ENCODE peak calls at places on chromosomes 13 and 19, in seven cellular contexts. T is HCT116, B is SK-N-SH, R is K562, M is H1, J is HepG2, H is GM12878. W is an unnamed sample.

GRCh38 chr19:56639217-56639616 is 3.7 kb upstream of the SMIM17 start:
- DNase-seq in B (no peak), J (no peak), R (no peak), H (no peak), M (no peak), T (no peak), W (peak)

GRCh38 chr13:29472317-29472961 is 123.0 kb downstream of the SLC7A1 start:
- DNase-seq in H (no peak), R (peak), T (peak), M (peak), B (peak), J (peak), W (peak)

GRCh38 chr13:24270639-24271131 is 38.7 kb upstream of the C1QTNF9 start:
- DNase-seq in H (peak), T (no peak), B (peak), J (peak), M (no peak), R (no peak), W (no peak)

GRCh38 chr13:42151781-42152180 is 103.3 kb downstream of the DGKH start:
- DNase-seq in B (no peak), H (no peak), R (no peak), T (no peak), M (no peak), J (no peak), W (no peak)

GRCh38 chr13:103288114-103288513 is 221.9 kb upstream of the SLC10A2 start:
- DNase-seq in J (no peak), T (no peak), B (no peak), M (no peak), H (no peak), R (no peak), W (no peak)

GRCh38 chr19:5369962-5370367 is 29.4 kb upstream of the PTPRS start:
- DNase-seq in H (no peak), T (no peak), R (peak), M (peak), J (peak), B (peak), W (no peak)

GRCh38 chr13:41668130-41668757 is 210.9 kb downstream of the RGCC start:
- DNase-seq in B (peak), J (peak), M (no peak), R (peak), T (peak), H (peak), W (peak)

GRCh38 chr19:48638831-48639381 is 1.7 kb upstream of the DBP start:
- DNase-seq in R (peak), H (no peak), B (peak), J (no peak), T (no peak), M (peak), W (no peak)

GRCh38 chr19:11693505-11694499 is 44.9 kb downstream of the ZNF823 start:
- DNase-seq in J (peak), T (peak), H (no peak), B (peak), M (peak), R (no peak), W (peak)

GRCh38 chr13:36329355-36329754 is 16.8 kb downstream of the SPART start:
- DNase-seq in R (no peak), T (no peak), M (no peak), B (no peak), H (no peak), J (no peak), W (no peak)

GRCh38 chr13:50678464-50679162 is 164.9 kb downstream of the DLEU7 start:
- DNase-seq in T (peak), H (no peak), J (no peak), M (no peak), R (no peak), B (no peak), W (no peak)

GRCh38 chr19:37304190-37304883 is 66.6 kb upstream of the ZNF527 start:
- DNase-seq in M (no peak), H (no peak), R (peak), J (no peak), T (no peak), B (peak), W (no peak)

GRCh38 chr13:27919299-27919933 is 384 bp upstream of the PDX1 start:
- DNase-seq in H (no peak), T (peak), B (no peak), R (peak), J (peak), M (no peak), W (no peak)

GRCh38 chr13:44463759-44464158 is 90.1 kb downstream of the SERP2 start:
- DNase-seq in T (no peak), M (no peak), B (no peak), R (no peak), J (no peak), H (no peak), W (no peak)

GRCh38 chr19:42068756-42069571 is 1.0 kb downstream of the GRIK5 start:
- DNase-seq in M (peak), B (peak), H (no peak), T (no peak), J (no peak), R (no peak), W (no peak)

GRCh38 chr19:42067315-42067888 is 2.6 kb downstream of the GRIK5 start:
- DNase-seq in B (no peak), H (no peak), M (no peak), T (no peak), R (no peak), J (no peak), W (no peak)

GRCh38 chr19:42068361-42068755 is 1.6 kb downstream of the GRIK5 start:
- DNase-seq in T (no peak), R (no peak), B (no peak), H (no peak), M (no peak), J (no peak), W (no peak)

GRCh38 chr19:42071247-42071646 is 1.2 kb upstream of the GRIK5 start:
- DNase-seq in M (no peak), B (no peak), J (no peak), T (no peak), R (no peak), H (no peak), W (no peak)

DNA sequence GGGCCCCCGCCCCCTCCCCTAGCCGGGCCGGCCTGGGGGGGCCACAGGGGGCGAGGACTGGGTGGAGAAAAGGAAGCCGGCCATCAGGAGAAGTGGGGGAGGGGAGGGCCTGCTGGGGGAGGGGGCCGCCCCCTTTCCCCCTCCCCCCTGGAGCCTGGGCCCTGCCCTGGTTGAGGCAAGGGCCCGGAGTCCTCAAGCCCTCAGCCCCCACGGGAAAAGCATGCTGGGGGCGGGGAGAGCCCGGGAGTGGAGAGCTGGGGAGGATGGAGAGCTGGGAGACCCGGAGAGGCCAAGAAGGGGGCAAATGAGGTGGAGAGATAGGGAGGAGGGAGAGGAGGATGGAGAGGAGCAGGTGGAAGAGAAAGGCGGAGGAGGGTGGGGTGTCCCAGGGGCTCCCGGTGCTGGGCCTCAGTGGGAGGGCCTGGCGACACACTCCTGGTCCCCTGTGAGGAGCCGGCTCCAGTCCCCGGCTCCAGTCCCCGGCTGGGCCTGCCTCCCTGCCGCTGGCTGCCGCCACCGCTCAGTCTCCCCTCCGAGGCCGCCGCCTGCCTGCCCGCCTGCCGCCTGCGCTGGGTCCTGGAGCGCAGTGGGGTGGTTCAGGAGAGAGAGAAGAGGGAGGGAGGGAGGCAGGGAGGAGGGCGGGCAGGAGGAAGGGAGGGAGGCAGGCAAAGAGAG is at the start of gene GRIK5:
- DNase-seq in J (no peak), R (no peak), T (no peak), M (peak), H (no peak), B (peak), W (no peak)
- TF ChIP-seq YY1 in J (no peak), R (no peak), T (no peak), M (no peak), H (no peak), B (no peak), W (no peak)

GRCh38 chr13:46389457-46389856 is 2.4 kb upstream of the RUBCNL start:
- DNase-seq in R (no peak), T (no peak), M (no peak), J (no peak), H (no peak), B (no peak), W (no peak)
- TF ChIP-seq YY1 in R (no peak), T (no peak), M (no peak), J (no peak), H (no peak), B (no peak), W (no peak)

GRCh38 chr13:73167046-73167820 is 108.4 kb downstream of the KLF5 start:
- DNase-seq in M (no peak), B (no peak), R (no peak), J (no peak), T (no peak), H (no peak), W (no peak)
- TF ChIP-seq YY1 in M (no peak), B (no peak), R (no peak), J (no peak), T (no peak), H (no peak), W (no peak)

GRCh38 chr19:40603719-40604646 is 2.8 kb downstream of the LTBP4 start:
- DNase-seq in B (peak), T (peak), H (peak), M (peak), R (peak), J (peak), W (peak)

GRCh38 chr19:40604647-40605200 is 3.6 kb downstream of the LTBP4 start:
- DNase-seq in T (no peak), H (no peak), R (peak), M (no peak), B (no peak), J (no peak), W (no peak)

GRCh38 chr19:40605201-40605971 is 4.2 kb downstream of the LTBP4 start:
- DNase-seq in T (peak), R (peak), B (peak), M (peak), J (peak), H (peak), W (no peak)

GRCh38 chr19:40601061-40601973 is at the start of gene LTBP4:
- DNase-seq in B (peak), T (no peak), H (no peak), R (peak), J (no peak), M (no peak), W (no peak)

GRCh38 chr19:40603071-40603718 is 2.0 kb downstream of the LTBP4 start:
- DNase-seq in T (no peak), J (peak), H (no peak), R (peak), M (no peak), B (no peak), W (no peak)
- TF ChIP-seq YY1 in T (no peak), J (no peak), H (no peak), R (peak), M (peak), B (no peak), W (no peak)

GRCh38 chr19:8361921-8362793 is 1.8 kb upstream of the ANGPTL4 start:
- DNase-seq in R (no peak), H (no peak), T (peak), B (peak), M (no peak), J (peak), W (no peak)
- TF ChIP-seq YY1 in R (no peak), H (no peak), T (peak), B (no peak), M (no peak), J (no peak), W (no peak)

GRCh38 chr13:34162545-34162936 is 344.6 kb downstream of the RFC3 start:
- DNase-seq in R (no peak), M (no peak), B (no peak), T (no peak), J (no peak), H (no peak), W (no peak)
- TF ChIP-seq YY1 in R (no peak), M (no peak), B (no peak), T (no peak), J (no peak), H (no peak), W (no peak)